ENCODE peak calls at places on chromosomes 2 and 18, in nine cellular contexts. One of them, this sample, is unnamed.

GRCh38 chr2:150698016-150698661 is 210.7 kb upstream of the RND3 start:
- DNase-seq in GM23248: peak; percentile 46
- DNase-seq in sigmoid colon: no peak
- DNase-seq in heart left ventricle: no peak
- DNase-seq in AG04450: no peak
- DNase-seq in mammary epithelial cell: no peak
- DNase-seq in cardiac muscle cell: peak; percentile 39
- DNase-seq in CD4-positive, CD25-positive, alpha-beta regulatory T cell: no peak
- DNase-seq in brain microvascular endothelial cell: no peak
- DNase-seq in this sample: no peak

GRCh38 chr2:121907905-121908304 is 152.5 kb downstream of the TSN start:
- DNase-seq in GM23248: peak; percentile 22
- DNase-seq in sigmoid colon: no peak
- DNase-seq in heart left ventricle: no peak
- DNase-seq in AG04450: no peak
- DNase-seq in mammary epithelial cell: no peak
- DNase-seq in cardiac muscle cell: no peak
- DNase-seq in CD4-positive, CD25-positive, alpha-beta regulatory T cell: no peak
- DNase-seq in brain microvascular endothelial cell: no peak
- DNase-seq in this sample: no peak

GRCh38 chr2:30665761-30666306 is 141.4 kb downstream of the CAPN13 start:
- DNase-seq in GM23248: no peak
- DNase-seq in sigmoid colon: peak; percentile 55
- DNase-seq in heart left ventricle: no peak
- DNase-seq in AG04450: no peak
- DNase-seq in mammary epithelial cell: no peak
- DNase-seq in cardiac muscle cell: no peak
- DNase-seq in CD4-positive, CD25-positive, alpha-beta regulatory T cell: no peak
- DNase-seq in brain microvascular endothelial cell: no peak
- DNase-seq in this sample: no peak

GRCh38 chr2:64273524-64274398 is 129.5 kb upstream of the PELI1 start:
- DNase-seq in GM23248: peak; percentile 98
- DNase-seq in sigmoid colon: peak; percentile 83
- DNase-seq in heart left ventricle: peak; percentile 39
- DNase-seq in AG04450: peak; percentile 33
- DNase-seq in mammary epithelial cell: peak; percentile 96
- DNase-seq in cardiac muscle cell: peak; percentile 83
- DNase-seq in CD4-positive, CD25-positive, alpha-beta regulatory T cell: peak; percentile 24
- DNase-seq in brain microvascular endothelial cell: peak; percentile 82
- DNase-seq in this sample: peak; percentile 95

GRCh38 chr2:73324126-73324525 is 30.8 kb upstream of the EGR4 start:
- DNase-seq in GM23248: no peak
- DNase-seq in sigmoid colon: no peak
- DNase-seq in heart left ventricle: no peak
- DNase-seq in AG04450: no peak
- DNase-seq in mammary epithelial cell: no peak
- DNase-seq in cardiac muscle cell: no peak
- DNase-seq in CD4-positive, CD25-positive, alpha-beta regulatory T cell: no peak
- DNase-seq in brain microvascular endothelial cell: no peak
- DNase-seq in this sample: no peak

GRCh38 chr2:75528221-75528977 is 32.3 kb downstream of the EVA1A start:
- DNase-seq in GM23248: peak; percentile 51
- DNase-seq in sigmoid colon: no peak
- DNase-seq in heart left ventricle: no peak
- DNase-seq in AG04450: no peak
- DNase-seq in mammary epithelial cell: peak; percentile 70
- DNase-seq in cardiac muscle cell: no peak
- DNase-seq in CD4-positive, CD25-positive, alpha-beta regulatory T cell: no peak
- DNase-seq in brain microvascular endothelial cell: no peak
- DNase-seq in this sample: no peak

GRCh38 chr18:10559566-10560456 is 34.0 kb downstream of the NAPG start:
- DNase-seq in GM23248: peak; percentile 44
- DNase-seq in sigmoid colon: peak; percentile 69
- DNase-seq in heart left ventricle: no peak
- DNase-seq in AG04450: no peak
- DNase-seq in mammary epithelial cell: no peak
- DNase-seq in cardiac muscle cell: no peak
- DNase-seq in CD4-positive, CD25-positive, alpha-beta regulatory T cell: peak; percentile 9
- DNase-seq in brain microvascular endothelial cell: no peak
- DNase-seq in this sample: no peak

GRCh38 chr2:85116207-85116606 is 17.0 kb upstream of the TCF7L1 start:
- DNase-seq in GM23248: no peak
- DNase-seq in sigmoid colon: no peak
- DNase-seq in heart left ventricle: no peak
- DNase-seq in AG04450: no peak
- DNase-seq in mammary epithelial cell: no peak
- DNase-seq in cardiac muscle cell: no peak
- DNase-seq in CD4-positive, CD25-positive, alpha-beta regulatory T cell: no peak
- DNase-seq in brain microvascular endothelial cell: no peak
- DNase-seq in this sample: no peak

GRCh38 chr2:68295523-68295922 is 24.2 kb downstream of the CNRIP1 start:
- DNase-seq in GM23248: no peak
- DNase-seq in sigmoid colon: no peak
- DNase-seq in heart left ventricle: no peak
- DNase-seq in AG04450: no peak
- DNase-seq in mammary epithelial cell: no peak
- DNase-seq in cardiac muscle cell: no peak
- DNase-seq in CD4-positive, CD25-positive, alpha-beta regulatory T cell: no peak
- DNase-seq in brain microvascular endothelial cell: no peak
- DNase-seq in this sample: no peak

GRCh38 chr18:54873884-54874255 is 45.6 kb downstream of the RAB27B start:
- DNase-seq in GM23248: no peak
- DNase-seq in sigmoid colon: no peak
- DNase-seq in heart left ventricle: no peak
- DNase-seq in AG04450: no peak
- DNase-seq in mammary epithelial cell: peak; percentile 5
- DNase-seq in cardiac muscle cell: no peak
- DNase-seq in CD4-positive, CD25-positive, alpha-beta regulatory T cell: no peak
- DNase-seq in brain microvascular endothelial cell: no peak
- DNase-seq in this sample: no peak

GRCh38 chr2:241540766-241541561 is 17.6 kb upstream of the BOK start:
- DNase-seq in GM23248: peak; percentile 64
- DNase-seq in sigmoid colon: no peak
- DNase-seq in heart left ventricle: peak; percentile 41
- DNase-seq in AG04450: no peak
- DNase-seq in mammary epithelial cell: peak; percentile 56
- DNase-seq in cardiac muscle cell: peak; percentile 66
- DNase-seq in CD4-positive, CD25-positive, alpha-beta regulatory T cell: peak; percentile 47
- DNase-seq in brain microvascular endothelial cell: peak; percentile 22
- DNase-seq in this sample: no peak

GRCh38 chr2:241540391-241540765 is 18.2 kb upstream of the BOK start:
- DNase-seq in GM23248: no peak
- DNase-seq in sigmoid colon: no peak
- DNase-seq in heart left ventricle: no peak
- DNase-seq in AG04450: no peak
- DNase-seq in mammary epithelial cell: peak; percentile 47
- DNase-seq in cardiac muscle cell: no peak
- DNase-seq in CD4-positive, CD25-positive, alpha-beta regulatory T cell: no peak
- DNase-seq in brain microvascular endothelial cell: no peak
- DNase-seq in this sample: peak; percentile 49

GRCh38 chr2:241541564-241542277 is 16.8 kb upstream of the BOK start:
- DNase-seq in GM23248: no peak
- DNase-seq in sigmoid colon: no peak
- DNase-seq in heart left ventricle: no peak
- DNase-seq in AG04450: no peak
- DNase-seq in mammary epithelial cell: no peak
- DNase-seq in cardiac muscle cell: no peak
- DNase-seq in CD4-positive, CD25-positive, alpha-beta regulatory T cell: no peak
- DNase-seq in brain microvascular endothelial cell: no peak
- DNase-seq in this sample: no peak

GRCh38 chr2:241539616-241540374 is 18.8 kb upstream of the BOK start:
- DNase-seq in GM23248: no peak
- DNase-seq in sigmoid colon: no peak
- DNase-seq in heart left ventricle: no peak
- DNase-seq in AG04450: no peak
- DNase-seq in mammary epithelial cell: no peak
- DNase-seq in cardiac muscle cell: no peak
- DNase-seq in CD4-positive, CD25-positive, alpha-beta regulatory T cell: no peak
- DNase-seq in brain microvascular endothelial cell: no peak
- DNase-seq in this sample: no peak

DNA sequence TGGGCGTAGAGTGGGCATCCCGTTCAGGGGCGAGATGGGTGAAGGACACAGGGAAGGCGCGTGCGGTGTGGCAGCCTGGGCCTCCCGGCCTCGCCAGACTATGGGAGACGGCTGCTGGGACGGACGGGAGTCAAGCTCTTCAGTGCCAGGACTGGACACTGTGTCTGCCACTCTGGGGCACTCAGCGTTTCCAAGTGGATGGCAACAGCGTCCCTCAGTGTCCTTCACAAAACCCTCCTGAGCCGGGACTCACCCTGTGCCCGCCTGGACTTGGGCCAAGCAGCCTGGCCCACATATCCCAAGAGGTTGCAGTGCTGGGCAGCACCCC is 16.3 kb upstream of the BOK start:
- DNase-seq in GM23248: no peak
- DNase-seq in sigmoid colon: no peak
- DNase-seq in heart left ventricle: no peak
- DNase-seq in AG04450: no peak
- DNase-seq in mammary epithelial cell: no peak
- DNase-seq in cardiac muscle cell: no peak
- DNase-seq in CD4-positive, CD25-positive, alpha-beta regulatory T cell: no peak
- DNase-seq in brain microvascular endothelial cell: no peak
- DNase-seq in this sample: no peak
- H3K27me3 ChIP-seq in GM23248: peaks cover 6% of the 10 kb centered on the region
- H3K27me3 ChIP-seq in sigmoid colon: peaks cover 24% of the 10 kb centered on the region
- H3K27me3 ChIP-seq in heart left ventricle: no peaks in the 10 kb centered on the region
- H3K27me3 ChIP-seq in AG04450: peaks cover 5% of the 10 kb centered on the region
- H3K27me3 ChIP-seq in mammary epithelial cell: peaks cover 6% of the 10 kb centered on the region
- H3K27me3 ChIP-seq in cardiac muscle cell: peaks cover 44% of the 10 kb centered on the region
- H3K27me3 ChIP-seq in CD4-positive, CD25-positive, alpha-beta regulatory T cell: peaks cover 6% of the 10 kb centered on the region
- H3K27me3 ChIP-seq in brain microvascular endothelial cell: no peaks in the 10 kb centered on the region
- H3K27me3 ChIP-seq in this sample: peaks cover 4% of the 10 kb centered on the region

GRCh38 chr2:238172439-238172838 is 13.7 kb downstream of the ERFE start:
- DNase-seq in GM23248: no peak
- DNase-seq in sigmoid colon: no peak
- DNase-seq in heart left ventricle: no peak
- DNase-seq in AG04450: no peak
- DNase-seq in mammary epithelial cell: no peak
- DNase-seq in cardiac muscle cell: no peak
- DNase-seq in CD4-positive, CD25-positive, alpha-beta regulatory T cell: no peak
- DNase-seq in brain microvascular endothelial cell: no peak
- DNase-seq in this sample: no peak
- H3K27me3 ChIP-seq in GM23248: no peaks in the 10 kb centered on the region
- H3K27me3 ChIP-seq in sigmoid colon: no peaks in the 10 kb centered on the region
- H3K27me3 ChIP-seq in heart left ventricle: no peaks in the 10 kb centered on the region
- H3K27me3 ChIP-seq in AG04450: no peaks in the 10 kb centered on the region
- H3K27me3 ChIP-seq in mammary epithelial cell: no peaks in the 10 kb centered on the region
- H3K27me3 ChIP-seq in cardiac muscle cell: no peaks in the 10 kb centered on the region
- H3K27me3 ChIP-seq in CD4-positive, CD25-positive, alpha-beta regulatory T cell: no peaks in the 10 kb centered on the region
- H3K27me3 ChIP-seq in brain microvascular endothelial cell: no peaks in the 10 kb centered on the region
- H3K27me3 ChIP-seq in this sample: no peaks in the 10 kb centered on the region

GRCh38 chr2:169362346-169363026 is at the start of gene LRP2:
- DNase-seq in GM23248: peak; percentile 19
- DNase-seq in sigmoid colon: no peak
- DNase-seq in heart left ventricle: no peak
- DNase-seq in AG04450: no peak
- DNase-seq in mammary epithelial cell: peak; percentile 2
- DNase-seq in cardiac muscle cell: no peak
- DNase-seq in CD4-positive, CD25-positive, alpha-beta regulatory T cell: peak; percentile 30
- DNase-seq in brain microvascular endothelial cell: no peak
- DNase-seq in this sample: no peak

GRCh38 chr2:169360984-169361705 is 1.2 kb downstream of the LRP2 start:
- DNase-seq in GM23248: peak; percentile 2
- DNase-seq in sigmoid colon: no peak
- DNase-seq in heart left ventricle: no peak
- DNase-seq in AG04450: no peak
- DNase-seq in mammary epithelial cell: no peak
- DNase-seq in cardiac muscle cell: no peak
- DNase-seq in CD4-positive, CD25-positive, alpha-beta regulatory T cell: no peak
- DNase-seq in brain microvascular endothelial cell: no peak
- DNase-seq in this sample: no peak

GRCh38 chr2:169361706-169362345 is 508 bp downstream of the LRP2 start:
- DNase-seq in GM23248: peak; percentile 42
- DNase-seq in sigmoid colon: no peak
- DNase-seq in heart left ventricle: peak; percentile 17
- DNase-seq in AG04450: no peak
- DNase-seq in mammary epithelial cell: peak; percentile 4
- DNase-seq in cardiac muscle cell: peak; percentile 5
- DNase-seq in CD4-positive, CD25-positive, alpha-beta regulatory T cell: peak; percentile 1
- DNase-seq in brain microvascular endothelial cell: no peak
- DNase-seq in this sample: no peak

GRCh38 chr2:169354244-169354643 is 8.1 kb downstream of the LRP2 start:
- DNase-seq in GM23248: no peak
- DNase-seq in sigmoid colon: no peak
- DNase-seq in heart left ventricle: no peak
- DNase-seq in AG04450: no peak
- DNase-seq in mammary epithelial cell: no peak
- DNase-seq in cardiac muscle cell: no peak
- DNase-seq in CD4-positive, CD25-positive, alpha-beta regulatory T cell: no peak
- DNase-seq in brain microvascular endothelial cell: no peak
- DNase-seq in this sample: no peak

DNA sequence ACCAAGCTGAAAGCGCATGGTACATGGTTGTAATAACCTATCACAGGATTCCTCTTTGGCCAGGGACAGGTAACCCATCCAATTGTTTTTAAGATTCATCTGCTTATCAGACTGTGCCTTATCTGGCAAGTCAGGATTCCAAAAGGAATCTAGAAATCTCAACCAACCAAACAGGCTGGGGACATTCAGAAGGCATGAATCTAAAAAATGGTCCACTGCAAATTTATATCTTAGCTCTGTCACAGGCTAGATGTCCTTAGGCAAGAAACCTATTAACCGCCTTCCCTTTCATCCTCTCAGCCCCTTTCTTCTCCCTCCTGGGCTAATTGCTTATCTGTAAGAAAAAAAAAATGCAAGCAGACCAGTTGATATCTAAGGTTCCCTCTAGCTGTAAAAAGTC is 4.3 kb downstream of the LRP2 start:
- DNase-seq in GM23248: no peak
- DNase-seq in sigmoid colon: no peak
- DNase-seq in heart left ventricle: no peak
- DNase-seq in AG04450: no peak
- DNase-seq in mammary epithelial cell: no peak
- DNase-seq in cardiac muscle cell: no peak
- DNase-seq in CD4-positive, CD25-positive, alpha-beta regulatory T cell: no peak
- DNase-seq in brain microvascular endothelial cell: no peak
- DNase-seq in this sample: no peak
- H3K27me3 ChIP-seq in GM23248: peaks cover 34% of the 10 kb centered on the region
- H3K27me3 ChIP-seq in sigmoid colon: peaks cover 16% of the 10 kb centered on the region
- H3K27me3 ChIP-seq in heart left ventricle: peaks cover 16% of the 10 kb centered on the region
- H3K27me3 ChIP-seq in AG04450: peaks cover 33% of the 10 kb centered on the region
- H3K27me3 ChIP-seq in mammary epithelial cell: peaks cover 35% of the 10 kb centered on the region
- H3K27me3 ChIP-seq in cardiac muscle cell: peaks cover 27% of the 10 kb centered on the region
- H3K27me3 ChIP-seq in CD4-positive, CD25-positive, alpha-beta regulatory T cell: peaks cover 22% of the 10 kb centered on the region
- H3K27me3 ChIP-seq in brain microvascular endothelial cell: peaks cover 26% of the 10 kb centered on the region
- H3K27me3 ChIP-seq in this sample: peaks cover 44% of the 10 kb centered on the region

DNA sequence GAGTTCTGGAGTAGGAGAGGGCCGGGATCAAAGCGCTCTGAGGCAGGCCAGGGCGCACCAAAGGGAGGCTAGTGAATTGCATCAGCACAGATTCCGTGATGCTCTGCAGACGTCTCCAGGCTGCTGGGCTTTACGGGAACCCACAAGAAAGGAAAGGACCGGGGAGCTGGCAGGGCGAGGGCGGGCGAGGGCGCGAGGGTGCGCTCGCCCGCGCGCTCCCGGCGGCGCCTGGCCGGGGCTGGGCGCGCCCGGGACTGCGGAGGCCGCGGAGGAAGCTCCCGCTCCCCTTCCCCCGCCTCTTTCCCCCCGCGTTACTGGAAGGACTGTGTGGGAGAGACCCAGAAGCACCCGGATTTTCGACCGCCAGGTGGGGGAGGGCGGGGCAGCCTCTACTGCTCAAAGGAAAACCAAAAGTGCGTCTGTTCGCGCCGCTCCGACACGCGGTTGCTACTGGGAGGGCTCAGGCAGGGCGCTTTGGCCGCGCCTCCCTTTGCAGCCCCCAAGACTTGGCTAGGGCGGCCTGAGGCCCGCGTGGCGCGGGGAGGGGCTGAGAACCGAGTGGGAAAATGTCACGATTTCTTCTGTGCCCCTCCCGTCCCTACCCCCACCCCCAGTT is 2.3 kb upstream of the FOSL2 start:
- DNase-seq in GM23248: peak; percentile 94
- DNase-seq in sigmoid colon: peak; percentile 97
- DNase-seq in heart left ventricle: peak; percentile 90
- DNase-seq in AG04450: peak; percentile 80
- DNase-seq in mammary epithelial cell: peak; percentile 88
- DNase-seq in cardiac muscle cell: peak; percentile 98
- DNase-seq in CD4-positive, CD25-positive, alpha-beta regulatory T cell: peak; percentile 91
- DNase-seq in brain microvascular endothelial cell: peak; percentile 78
- DNase-seq in this sample: peak; percentile 90
- H3K27me3 ChIP-seq in GM23248: no peaks in the 10 kb centered on the region
- H3K27me3 ChIP-seq in sigmoid colon: no peaks in the 10 kb centered on the region
- H3K27me3 ChIP-seq in heart left ventricle: no peaks in the 10 kb centered on the region
- H3K27me3 ChIP-seq in AG04450: no peaks in the 10 kb centered on the region
- H3K27me3 ChIP-seq in mammary epithelial cell: no peaks in the 10 kb centered on the region
- H3K27me3 ChIP-seq in cardiac muscle cell: peaks cover 14% of the 10 kb centered on the region
- H3K27me3 ChIP-seq in CD4-positive, CD25-positive, alpha-beta regulatory T cell: no peaks in the 10 kb centered on the region
- H3K27me3 ChIP-seq in brain microvascular endothelial cell: no peaks in the 10 kb centered on the region
- H3K27me3 ChIP-seq in this sample: no peaks in the 10 kb centered on the region